ENCODE peak calls at places on chromosomes 3 and 15, in six cellular contexts. J is BJ, M is Calu3, L is fibroblast of pulmonary artery, T is HFFc6, Y is tibial artery. A is an unnamed sample.

GRCh38 chr15:43268111-43269105 is 1.7 kb upstream of the TGM5 start:
- DNase-seq in M (no peak), Y (no peak), J (no peak), L (no peak), T (no peak), A (no peak)

GRCh38 chr3:66418432-66419052 is 82.3 kb downstream of the LRIG1 start:
- DNase-seq in Y (peak), L (no peak), T (no peak), J (no peak), M (no peak), A (no peak)

GRCh38 chr3:117695321-117695720 is 985.7 kb downstream of the TUSC7 start:
- DNase-seq in Y (no peak), L (peak), T (peak), J (no peak), M (no peak), A (no peak)

GRCh38 chr3:141410408-141410807 is 42.1 kb downstream of the ZBTB38 start:
- DNase-seq in L (peak), T (peak), J (no peak), M (no peak), Y (no peak), A (no peak)

GRCh38 chr15:70770863-70771262 is 7.5 kb upstream of the UACA start:
- DNase-seq in T (no peak), Y (no peak), L (no peak), M (no peak), J (no peak), A (no peak)

GRCh38 chr15:98226578-98226977 is 266.1 kb downstream of the ARRDC4 start:
- DNase-seq in M (no peak), Y (no peak), T (no peak), J (no peak), L (no peak), A (no peak)

GRCh38 chr15:23033979-23034378 is 5.4 kb downstream of the TUBGCP5 start:
- DNase-seq in T (no peak), Y (no peak), M (no peak), J (no peak), L (no peak), A (no peak)

GRCh38 chr15:92610101-92610520 is 45.5 kb downstream of the FAM174B start:
- DNase-seq in T (no peak), Y (peak), M (no peak), J (no peak), L (no peak), A (no peak)

GRCh38 chr3:133925960-133926735 is 30.5 kb upstream of the RAB6B start:
- DNase-seq in M (no peak), L (no peak), T (no peak), J (no peak), Y (peak), A (no peak)

GRCh38 chr3:18222686-18223085 is 202.5 kb downstream of the SATB1 start:
- DNase-seq in T (no peak), J (no peak), L (no peak), M (no peak), Y (no peak), A (no peak)

GRCh38 chr3:152202976-152203626 is 65.6 kb upstream of the MBNL1 start:
- DNase-seq in J (no peak), T (no peak), L (no peak), M (peak), Y (no peak), A (no peak)

GRCh38 chr3:114856867-114857266 is 290.2 kb downstream of the ZBTB20 start:
- DNase-seq in J (no peak), Y (no peak), T (no peak), M (no peak), L (no peak), A (no peak)

GRCh38 chr15:31096563-31096962 is 5.0 kb downstream of the TRPM1 start:
- DNase-seq in M (no peak), L (no peak), J (no peak), Y (no peak), T (no peak), A (no peak)

GRCh38 chr3:152260026-152260425 is 8.7 kb upstream of the MBNL1 start:
- DNase-seq in M (no peak), L (peak), T (no peak), J (no peak), Y (no peak), A (no peak)

GRCh38 chr3:183131735-183132134 is 30.8 kb downstream of the LAMP3 start:
- DNase-seq in L (peak), T (no peak), Y (no peak), M (no peak), J (no peak), A (no peak)

GRCh38 chr3:99901200-99901926 is 83.7 kb downstream of the CMSS1 start:
- DNase-seq in J (peak), T (peak), Y (no peak), M (peak), L (peak), A (peak)

GRCh38 chr3:44988073-44988472 is 12.0 kb downstream of the EXOSC7 start:
- DNase-seq in Y (no peak), L (no peak), T (no peak), J (no peak), M (no peak), A (no peak)

GRCh38 chr3:30500666-30501399 is 105.6 kb upstream of the TGFBR2 start:
- DNase-seq in Y (no peak), M (no peak), L (no peak), J (no peak), T (no peak), A (no peak)

GRCh38 chr3:147191795-147192385 is 214.5 kb downstream of the ZIC4 start:
- DNase-seq in M (peak), T (peak), Y (no peak), J (peak), L (peak), A (peak)

GRCh38 chr15:66196565-66196964 is 57.0 kb downstream of the MEGF11 start:
- DNase-seq in T (no peak), L (no peak), Y (no peak), M (no peak), J (no peak), A (peak)

GRCh38 chr15:81197255-81197630 is 564 bp downstream of the IL16 start:
- DNase-seq in L (no peak), J (no peak), M (no peak), T (no peak), Y (no peak), A (no peak)

GRCh38 chr3:156859578-156859977 is 33.4 kb downstream of the LEKR1 start:
- DNase-seq in J (no peak), M (no peak), T (no peak), Y (no peak), L (no peak), A (no peak)

GRCh38 chr3:131081224-131081623 is 54.5 kb downstream of the NEK11 start:
- DNase-seq in L (no peak), Y (no peak), T (no peak), J (no peak), M (no peak), A (no peak)
- TF ChIP-seq CTCF in L (no peak), Y (no peak), T (no peak), J (no peak), M (no peak), A (no peak)

DNA sequence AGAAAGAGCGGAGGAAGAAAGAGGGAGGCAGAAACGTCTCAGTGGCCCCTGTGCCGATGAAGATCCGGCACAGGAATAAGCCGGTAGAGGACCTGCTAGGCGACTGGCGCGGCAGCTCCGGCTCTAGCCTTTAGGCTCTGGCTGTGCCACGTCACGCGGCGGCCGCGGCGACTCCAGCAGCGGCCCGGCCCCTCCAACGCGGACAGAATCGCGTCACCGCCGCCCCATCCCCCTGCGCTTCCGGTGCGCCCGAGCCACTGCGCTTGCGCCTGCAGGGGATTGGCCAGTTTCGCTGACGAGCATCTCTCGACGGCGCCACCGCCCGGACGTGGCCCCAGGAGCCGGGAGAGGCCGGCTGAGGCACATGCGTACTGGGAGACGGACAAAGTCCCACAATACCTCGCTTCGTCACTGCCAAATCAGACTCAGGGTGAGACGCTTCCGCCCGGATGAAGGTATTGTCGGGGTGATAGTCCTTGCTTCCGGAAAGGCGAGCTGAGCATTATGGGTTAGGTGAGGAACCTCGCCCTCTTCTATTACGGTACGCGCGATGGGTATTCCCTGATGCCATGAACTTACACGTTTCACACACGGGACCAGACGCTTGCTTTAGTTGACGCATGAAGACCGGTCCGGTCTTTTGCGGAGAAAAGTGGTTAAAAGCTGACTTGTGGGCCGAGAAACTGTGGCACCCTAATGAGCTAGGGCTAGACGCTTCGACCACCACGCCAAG is at the start of gene ARF4:
- DNase-seq in L (peak), Y (peak), J (peak), M (peak), T (peak), A (peak)
- TF ChIP-seq CTCF in L (no peak), Y (no peak), J (peak), M (no peak), T (peak), A (no peak)

GRCh38 chr15:91032919-91033803 is 10.8 kb upstream of the VPS33B start:
- DNase-seq in M (peak), L (peak), J (no peak), T (no peak), Y (no peak), A (no peak)
- TF ChIP-seq CTCF in M (peak), L (peak), J (peak), T (peak), Y (peak), A (peak)

GRCh38 chr3:64358853-64359252 is 133.6 kb upstream of the PRICKLE2 start:
- DNase-seq in T (no peak), L (no peak), Y (no peak), J (no peak), M (no peak), A (no peak)
- TF ChIP-seq CTCF in T (no peak), L (no peak), Y (no peak), J (no peak), M (no peak), A (no peak)

DNA sequence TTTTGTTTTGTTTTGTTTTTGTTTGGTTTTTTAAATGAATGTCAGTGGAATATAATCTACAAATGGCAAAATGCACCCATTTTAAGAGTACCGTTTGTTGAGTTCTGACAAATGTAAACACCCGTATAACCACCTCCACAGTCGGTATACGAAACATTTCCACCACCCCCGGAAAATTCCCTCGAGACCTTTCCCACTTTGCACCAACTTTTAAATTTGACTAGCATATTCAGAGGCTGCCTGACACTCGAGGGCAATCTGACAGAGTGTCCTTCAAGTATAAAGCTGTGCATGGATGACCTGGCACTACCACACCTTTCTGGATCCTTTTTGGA is 629 bp upstream of the ARHGEF3 start:
- DNase-seq in T (no peak), Y (no peak), L (no peak), J (no peak), M (no peak), A (no peak)
- TF ChIP-seq CTCF in T (no peak), Y (no peak), L (no peak), J (no peak), M (no peak), A (no peak)

GRCh38 chr3:5096368-5096767 is 25.7 kb upstream of the ARL8B start:
- DNase-seq in M (no peak), T (no peak), Y (no peak), L (no peak), J (no peak), A (no peak)
- TF ChIP-seq CTCF in M (no peak), T (no peak), Y (no peak), L (no peak), J (no peak), A (no peak)

A was measured in HFF-Myc.